ENCODE peak calls at places on chromosome 9, in six cellular contexts. N is stimulated activated naive CD4-positive, alpha-beta T cell; C is bronchial epithelial cell; B is CD8-positive, alpha-beta T cell; P is type B pancreatic cell; Q is WTC11. I is an unnamed sample.

GRCh38 chr9:69824497-69825252 is 4.1 kb downstream of the CFAP95 start:
- DNase-seq in N (no peak), C (no peak), B (no peak), P (no peak), Q (no peak), I (no peak)

GRCh38 chr9:70865471-70865870 is 255.9 kb downstream of the TRPM3 start:
- DNase-seq in N (no peak), C (no peak), B (no peak), P (no peak), Q (no peak), I (no peak)

GRCh38 chr9:120368799-120369198 is 211.2 kb downstream of the CDK5RAP2 start:
- DNase-seq in N (no peak), C (no peak), B (no peak), P (no peak), Q (no peak), I (no peak)

GRCh38 chr9:281753-282645 is 67.3 kb downstream of the DOCK8 start:
- DNase-seq in N (peak), C (no peak), B (no peak), P (no peak), Q (no peak), I (no peak)

GRCh38 chr9:129726322-129727160 is 26.3 kb downstream of the PTGES start:
- DNase-seq in N (peak), C (peak), B (peak), P (peak), Q (peak), I (peak)

GRCh38 chr9:93306081-93306480 is 122.1 kb downstream of the WNK2 start:
- DNase-seq in N (no peak), C (no peak), B (peak), P (peak), Q (no peak), I (no peak)

GRCh38 chr9:134340475-134341186 is 14.4 kb downstream of the RXRA start:
- DNase-seq in N (no peak), C (no peak), B (no peak), P (no peak), Q (no peak), I (no peak)

GRCh38 chr9:91060520-91061343 is 259.1 kb downstream of the SYK start:
- DNase-seq in N (no peak), C (peak), B (no peak), P (peak), Q (no peak), I (no peak)

GRCh38 chr9:128485414-128485855 is 19.1 kb upstream of the GLE1 start:
- DNase-seq in N (no peak), C (no peak), B (no peak), P (no peak), Q (no peak), I (no peak)

GRCh38 chr9:93143830-93144530 is 9.9 kb upstream of the NINJ1 start:
- DNase-seq in N (peak), C (no peak), B (peak), P (no peak), Q (no peak), I (no peak)

GRCh38 chr9:23621924-23622323 is 204.1 kb downstream of the ELAVL2 start:
- DNase-seq in N (no peak), C (no peak), B (no peak), P (no peak), Q (no peak), I (no peak)

GRCh38 chr9:92640398-92641091 is 29.4 kb downstream of the IPPK start:
- DNase-seq in N (no peak), C (no peak), B (no peak), P (peak), Q (no peak), I (no peak)

GRCh38 chr9:126367139-126367538 is 40.5 kb downstream of the MVB12B start:
- DNase-seq in N (no peak), C (no peak), B (no peak), P (no peak), Q (no peak), I (no peak)